ENCODE peak calls at places on chromosomes 7 and 10, in seven cellular contexts. R, S, U, L, G, M and H are unnamed samples.

GRCh38 chr7:122887198-122887597 is 938 bp upstream of the CADPS2 start:
- DNase-seq in R (peak), S (no peak), U (peak), L (peak), G (peak), M (peak), H (peak)

GRCh38 chr7:6705959-6706665 is 635 bp downstream of the ZNF12 start:
- DNase-seq in R (peak), S (no peak), U (peak), L (peak), G (peak), M (peak), H (no peak)

GRCh38 chr7:79453558-79454324 is at the start of gene MAGI2:
- DNase-seq in R (peak), S (peak), U (peak), L (peak), G (peak), M (peak), H (no peak)

GRCh38 chr7:147145194-147145593 is 1028.6 kb downstream of the CNTNAP2 start:
- DNase-seq in R (no peak), S (no peak), U (no peak), L (no peak), G (no peak), M (no peak), H (no peak)

GRCh38 chr10:112283100-112283499 is at the start of gene TECTB:
- DNase-seq in R (no peak), S (no peak), U (no peak), L (no peak), G (no peak), M (no peak), H (no peak)

GRCh38 chr7:95684037-95684436 is 87.7 kb upstream of the PDK4 start:
- DNase-seq in R (no peak), S (no peak), U (peak), L (peak), G (peak), M (no peak), H (no peak)

GRCh38 chr10:68471063-68471585 is 649 bp downstream of the DNA2 start:
- DNase-seq in R (no peak), S (no peak), U (no peak), L (no peak), G (no peak), M (no peak), H (no peak)

GRCh38 chr7:128830231-128831177 is at the start of gene FLNC:
- DNase-seq in R (peak), S (no peak), U (peak), L (peak), G (no peak), M (peak), H (no peak)

GRCh38 chr10:23341004-23341403 is 3.6 kb downstream of the C10orf67 start:
- DNase-seq in R (no peak), S (no peak), U (peak), L (no peak), G (no peak), M (no peak), H (no peak)

GRCh38 chr7:19369182-19369581 is 224.0 kb upstream of the FERD3L start:
- DNase-seq in R (no peak), S (no peak), U (no peak), L (no peak), G (no peak), M (no peak), H (no peak)

GRCh38 chr10:71714592-71714991 is 5.0 kb downstream of the C10orf105 start:
- DNase-seq in R (no peak), S (no peak), U (no peak), L (no peak), G (no peak), M (no peak), H (no peak)

GRCh38 chr10:71714055-71714454 is 5.5 kb downstream of the C10orf105 start:
- DNase-seq in R (no peak), S (no peak), U (no peak), L (no peak), G (no peak), M (no peak), H (no peak)

GRCh38 chr10:71712170-71712569 is 7.4 kb downstream of the C10orf105 start:
- DNase-seq in R (no peak), S (no peak), U (no peak), L (no peak), G (no peak), M (no peak), H (no peak)

GRCh38 chr10:71712572-71713134 is 6.9 kb downstream of the C10orf105 start:
- DNase-seq in R (peak), S (no peak), U (no peak), L (no peak), G (no peak), M (no peak), H (no peak)

DNA sequence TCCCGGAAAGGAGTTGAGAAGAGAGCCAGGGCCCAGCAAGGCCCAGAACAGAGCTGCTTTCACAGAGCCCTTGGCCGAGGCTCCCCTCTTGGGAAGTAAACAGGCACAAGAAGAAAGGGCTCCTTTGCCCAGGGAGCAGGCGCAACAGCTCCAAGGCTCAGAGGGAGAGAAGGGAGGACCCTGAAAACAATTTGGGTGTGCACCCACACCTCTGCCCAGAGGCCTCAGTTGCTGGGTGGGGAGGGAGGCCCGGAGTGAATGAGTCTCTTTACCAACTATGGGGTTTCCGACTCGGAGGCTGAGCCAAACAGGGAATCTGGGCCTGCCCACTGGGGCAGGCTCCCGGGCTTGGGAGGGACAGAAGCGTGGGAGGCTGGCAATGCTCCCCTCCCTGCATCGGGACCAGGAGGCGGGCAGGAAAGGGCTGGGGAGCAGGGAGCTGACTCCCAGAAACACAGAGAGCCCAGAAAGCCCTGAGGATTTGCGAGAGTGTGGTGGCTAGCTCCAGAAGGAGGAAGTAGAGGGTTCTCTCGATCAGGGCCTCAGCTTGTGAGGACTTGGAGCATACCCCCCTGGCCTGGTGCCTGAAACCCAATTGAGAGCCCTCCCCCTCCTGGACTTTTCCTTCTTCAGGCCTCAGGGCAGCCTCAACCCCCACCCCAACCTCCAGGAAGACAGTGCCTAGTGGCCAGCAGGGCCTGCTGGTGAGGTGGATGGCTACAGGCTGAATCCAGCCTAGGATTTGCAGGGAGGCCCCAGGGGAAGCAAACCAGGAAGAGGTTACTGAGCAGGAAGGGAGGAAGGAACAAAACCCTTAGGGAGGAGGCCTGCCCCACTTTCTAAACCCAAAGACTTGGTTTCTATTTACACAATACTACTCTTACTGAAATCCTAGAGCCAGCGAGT is 6.2 kb downstream of the C10orf105 start:
- DNase-seq in R (peak), S (peak), U (peak), L (peak), G (no peak), M (peak), H (peak)
- H3K27ac ChIP-seq in R (peak), S (peak), U (peak), L (peak), G (no peak), M (peak), H (peak)

GRCh38 chr7:25857376-25858067 is 294.5 kb upstream of the NFE2L3 start:
- DNase-seq in R (no peak), S (peak), U (peak), L (no peak), G (no peak), M (peak), H (peak)
- H3K27ac ChIP-seq in R (no peak), S (peak), U (peak), L (no peak), G (no peak), M (peak), H (peak)

GRCh38 chr7:158431941-158432347 is 155.7 kb downstream of the PTPRN2 start:
- DNase-seq in R (peak), S (no peak), U (peak), L (peak), G (no peak), M (peak), H (peak)
- H3K27ac ChIP-seq in R (no peak), S (no peak), U (no peak), L (no peak), G (no peak), M (peak), H (peak)

GRCh38 chr10:3105905-3106304 is 38.6 kb downstream of the PFKP start:
- DNase-seq in R (peak), S (no peak), U (no peak), L (no peak), G (no peak), M (no peak), H (no peak)

GRCh38 chr10:3108575-3109105 is 41.3 kb downstream of the PFKP start:
- DNase-seq in R (no peak), S (no peak), U (no peak), L (no peak), G (no peak), M (no peak), H (no peak)

GRCh38 chr10:3108033-3108432 is 40.7 kb downstream of the PFKP start:
- DNase-seq in R (peak), S (no peak), U (no peak), L (no peak), G (no peak), M (no peak), H (no peak)

GRCh38 chr10:3107426-3107961 is 40.1 kb downstream of the PFKP start:
- DNase-seq in R (peak), S (peak), U (peak), L (peak), G (no peak), M (peak), H (peak)

DNA sequence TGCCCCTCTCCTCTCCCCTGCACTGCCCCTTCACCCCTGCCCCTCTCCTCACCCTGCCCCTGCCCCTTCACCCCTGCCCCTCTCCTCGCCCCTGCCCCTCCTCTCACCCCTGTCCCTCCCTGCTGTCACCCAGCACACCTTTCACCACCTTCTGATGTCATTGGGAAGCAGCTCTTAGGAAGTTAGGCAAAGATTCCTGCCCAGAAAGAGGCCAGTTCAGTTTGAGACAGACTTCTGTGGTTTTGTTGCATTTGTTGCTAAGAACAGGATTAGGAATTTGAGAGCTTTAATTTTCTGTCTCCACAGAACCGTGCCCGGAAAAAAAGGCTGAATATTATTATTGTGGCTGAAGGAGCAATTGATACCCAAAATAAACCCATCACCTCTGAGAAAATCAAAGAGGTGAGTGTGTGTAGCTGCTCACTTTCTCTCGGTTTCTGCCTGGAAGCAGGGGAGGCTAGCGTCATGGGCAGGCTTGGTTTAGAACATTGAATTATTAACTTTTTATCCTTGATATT is 39.6 kb downstream of the PFKP start:
- DNase-seq in R (peak), S (no peak), U (no peak), L (no peak), G (no peak), M (no peak), H (no peak)
- H3K27ac ChIP-seq in R (peak), S (peak), U (peak), L (peak), G (no peak), M (no peak), H (peak)

DNA sequence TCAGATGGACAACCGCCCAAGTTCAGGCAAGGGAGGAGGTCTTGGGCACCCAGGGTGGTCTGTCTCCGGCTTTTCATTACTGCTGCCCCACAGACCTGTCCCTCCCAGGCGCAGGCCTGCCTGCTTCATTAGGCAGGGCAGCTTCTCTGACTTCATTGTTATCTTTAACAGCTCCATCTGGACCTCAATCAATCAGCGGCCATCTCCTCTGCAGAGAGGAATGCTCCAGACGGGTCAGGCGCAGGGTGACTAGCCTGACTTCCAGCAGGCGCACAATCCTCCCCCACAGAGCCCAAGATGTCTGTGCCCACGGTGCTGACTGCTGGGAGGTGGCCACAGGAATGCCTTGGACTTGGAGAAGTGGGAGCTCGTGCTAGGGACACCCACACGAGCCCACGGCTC is 20.4 kb downstream of the HSPA12A start:
- DNase-seq in R (no peak), S (no peak), U (peak), L (no peak), G (no peak), M (no peak), H (no peak)
- H3K27ac ChIP-seq in R (no peak), S (no peak), U (no peak), L (no peak), G (no peak), M (no peak), H (no peak)

GRCh38 chr7:139695616-139696015 is 82.2 kb downstream of the HIPK2 start:
- DNase-seq in R (no peak), S (no peak), U (no peak), L (no peak), G (no peak), M (no peak), H (no peak)
- H3K27ac ChIP-seq in R (no peak), S (no peak), U (no peak), L (no peak), G (no peak), M (no peak), H (no peak)

GRCh38 chr7:36103837-36104561 is 49.1 kb upstream of the EEPD1 start:
- DNase-seq in R (no peak), S (no peak), U (no peak), L (no peak), G (no peak), M (no peak), H (no peak)
- H3K27ac ChIP-seq in R (no peak), S (no peak), U (no peak), L (no peak), G (no peak), M (no peak), H (no peak)

GRCh38 chr10:105149371-105149871 is 508.3 kb downstream of the SORCS3 start:
- DNase-seq in R (no peak), S (peak), U (no peak), L (no peak), G (no peak), M (no peak), H (peak)

GRCh38 chr10:105148456-105148855 is 507.4 kb downstream of the SORCS3 start:
- DNase-seq in R (no peak), S (no peak), U (no peak), L (no peak), G (no peak), M (no peak), H (no peak)

GRCh38 chr10:105150486-105150885 is 509.4 kb downstream of the SORCS3 start:
- DNase-seq in R (no peak), S (no peak), U (no peak), L (no peak), G (no peak), M (no peak), H (no peak)

GRCh38 chr10:105146436-105146835 is 505.3 kb downstream of the SORCS3 start:
- DNase-seq in R (no peak), S (no peak), U (no peak), L (no peak), G (no peak), M (no peak), H (no peak)

DNA sequence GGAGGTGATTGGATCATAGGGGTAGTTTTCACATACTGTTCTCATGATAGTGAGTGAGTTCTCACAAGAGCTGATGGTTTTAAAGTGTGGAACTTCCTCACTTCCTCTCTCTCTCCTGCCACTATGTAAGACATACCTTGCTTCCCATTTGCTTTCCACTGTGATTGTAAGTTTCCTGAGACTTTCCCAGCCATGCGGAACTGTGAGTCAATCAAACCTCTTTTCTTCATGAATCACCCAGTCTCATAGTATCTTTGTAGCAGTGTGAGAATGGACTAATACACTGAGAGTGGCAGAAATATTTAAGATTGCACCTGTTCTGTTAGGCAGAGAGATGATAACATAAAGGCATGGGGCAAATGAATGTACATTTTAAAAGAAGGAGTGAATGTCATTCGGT is 507.8 kb downstream of the SORCS3 start:
- DNase-seq in R (no peak), S (no peak), U (no peak), L (no peak), G (no peak), M (no peak), H (peak)
- H3K27ac ChIP-seq in R (no peak), S (no peak), U (no peak), L (no peak), G (no peak), M (no peak), H (peak)